ENCODE peak calls at places on chromosomes 4 and X, in six cellular contexts. E is RWPE2, Z is vagina, J is cardiac muscle cell, T is neuronal stem cell, X is esophagus muscularis mucosa. C is an unnamed sample.

GRCh38 chrX:16167181-16167580 is at the start of gene MAGEB17:
- DNase-seq in Z (no peak), T (no peak), E (no peak), X (no peak), J (no peak), C (no peak)

GRCh38 chr4:99144070-99144469 is at the start of gene ADH4:
- DNase-seq in Z (no peak), E (no peak), J (peak; percentile 55), T (peak; percentile 12), X (no peak), C (no peak)

GRCh38 chr4:25993564-25994185 is 79.7 kb downstream of the SMIM20 start:
- DNase-seq in E (no peak), Z (no peak), T (peak; percentile 75), X (no peak), J (peak; percentile 21), C (peak; percentile 32)

GRCh38 chr4:85107553-85107952 is 141.1 kb upstream of the WDFY3 start:
- DNase-seq in Z (no peak), E (no peak), J (no peak), X (no peak), T (no peak), C (no peak)

GRCh38 chrX:141220342-141221008 is 21.8 kb downstream of the SPANXC start:
- DNase-seq in X (no peak), T (no peak), E (no peak), J (peak; percentile 59), Z (no peak), C (no peak)

GRCh38 chrX:49995021-49995731 is 72.8 kb downstream of the CLCN5 start:
- DNase-seq in E (no peak), Z (no peak), J (peak; percentile 77), T (no peak), X (no peak), C (no peak)

GRCh38 chrX:104041003-104041402 is 1.2 kb downstream of the H2BW2 start:
- DNase-seq in X (no peak), T (no peak), E (no peak), Z (no peak), J (no peak), C (no peak)

GRCh38 chr4:184444953-184445309 is 29.4 kb downstream of the IRF2 start:
- DNase-seq in E (no peak), T (no peak), X (no peak), Z (no peak), J (no peak), C (no peak)

GRCh38 chr4:20698820-20699219 is 1.4 kb upstream of the PACRGL start:
- DNase-seq in X (no peak), Z (no peak), E (no peak), J (peak; percentile 29), T (no peak), C (no peak)

GRCh38 chr4:186724048-186724860 is 598 bp upstream of the FAT1 start:
- DNase-seq in E (no peak), Z (no peak), J (peak; percentile 81), T (peak; percentile 57), X (peak; percentile 92), C (no peak)

GRCh38 chrX:155216940-155217450 is 735 bp downstream of the VBP1 start:
- DNase-seq in J (no peak), X (no peak), E (no peak), T (peak; percentile 1), Z (no peak), C (peak; percentile 5)

GRCh38 chrX:19789376-19789775 is 98.0 kb downstream of the SH3KBP1 start:
- DNase-seq in T (no peak), X (no peak), Z (no peak), J (no peak), E (no peak), C (no peak)

GRCh38 chr4:72900952-72901351 is 168.6 kb downstream of the COX18 start:
- DNase-seq in J (peak; percentile 20), E (no peak), Z (no peak), T (no peak), X (no peak), C (no peak)

GRCh38 chrX:50165727-50166126 is 35.1 kb downstream of the AKAP4 start:
- DNase-seq in J (no peak), T (no peak), E (no peak), X (no peak), Z (no peak), C (no peak)

GRCh38 chr4:85909851-85910250 is 434.9 kb downstream of the ARHGAP24 start:
- DNase-seq in T (no peak), J (no peak), X (no peak), Z (no peak), E (no peak), C (no peak)

GRCh38 chr4:168631241-168632151 is 134.6 kb downstream of the PALLD start:
- DNase-seq in X (no peak), J (peak; percentile 77), Z (no peak), E (peak; percentile 63), T (peak; percentile 83), C (peak; percentile 81)
- H3K4me3 ChIP-seq in X (peak overlapping the region; percentile 58), J (peak overlapping the region; percentile 49), Z (peak overlapping the region; percentile 56), E (peak overlapping the region; percentile 44), T (peak overlapping the region; percentile 86), C (peak overlapping the region; percentile 91)

GRCh38 chr4:95156452-95156765 is 392.4 kb downstream of the UNC5C start:
- DNase-seq in T (no peak), E (no peak), X (no peak), J (no peak), Z (no peak), C (no peak)
- H3K4me1 ChIP-seq in T (peaks cover 5% of the 10 kb centered on the region), E (no peaks in the 10 kb centered on the region), X (no peaks in the 10 kb centered on the region), J (no peaks in the 10 kb centered on the region), Z (no peaks in the 10 kb centered on the region), C (peaks cover 3% of the 10 kb centered on the region)

GRCh38 chr4:1010522-1011021 is 854 bp upstream of the FGFRL1 start:
- DNase-seq in T (no peak), J (peak; percentile 94), X (no peak), E (peak; percentile 87), Z (peak; percentile 94), C (peak; percentile 40)
- H3K4me3 ChIP-seq in T (peak overlapping the region; percentile 36), J (peak overlapping the region; percentile 44), X (peak overlapping the region; percentile 72), E (peak overlapping the region; percentile 39), Z (peak overlapping the region; percentile 52), C (no peak overlapping the region)

GRCh38 chr4:1611501-1611870 is 72.6 kb downstream of the FAM53A start:
- DNase-seq in Z (no peak), J (no peak), X (no peak), T (no peak), E (peak; percentile 39), C (peak; percentile 3)
- H3K4me1 ChIP-seq in Z (no peaks in the 10 kb centered on the region), J (no peaks in the 10 kb centered on the region), X (no peaks in the 10 kb centered on the region), T (peaks cover 4% of the 10 kb centered on the region), E (peaks cover 3% of the 10 kb centered on the region), C (no peaks in the 10 kb centered on the region)

GRCh38 chrX:2828404-2829065 is at the start of gene GYG2:
- DNase-seq in E (no peak), Z (no peak), J (peak; percentile 59), X (no peak), T (peak; percentile 51), C (peak; percentile 6)

GRCh38 chrX:2831471-2832228 is 2.9 kb downstream of the GYG2 start:
- DNase-seq in T (no peak), J (no peak), Z (no peak), X (no peak), E (no peak), C (no peak)

GRCh38 chrX:2824886-2825285 is 3.8 kb upstream of the GYG2 start:
- DNase-seq in E (no peak), X (no peak), J (no peak), Z (no peak), T (no peak), C (no peak)

GRCh38 chrX:2829066-2829430 is 318 bp downstream of the GYG2 start:
- DNase-seq in T (peak; percentile 52), J (no peak), E (no peak), Z (no peak), X (no peak), C (no peak)

DNA sequence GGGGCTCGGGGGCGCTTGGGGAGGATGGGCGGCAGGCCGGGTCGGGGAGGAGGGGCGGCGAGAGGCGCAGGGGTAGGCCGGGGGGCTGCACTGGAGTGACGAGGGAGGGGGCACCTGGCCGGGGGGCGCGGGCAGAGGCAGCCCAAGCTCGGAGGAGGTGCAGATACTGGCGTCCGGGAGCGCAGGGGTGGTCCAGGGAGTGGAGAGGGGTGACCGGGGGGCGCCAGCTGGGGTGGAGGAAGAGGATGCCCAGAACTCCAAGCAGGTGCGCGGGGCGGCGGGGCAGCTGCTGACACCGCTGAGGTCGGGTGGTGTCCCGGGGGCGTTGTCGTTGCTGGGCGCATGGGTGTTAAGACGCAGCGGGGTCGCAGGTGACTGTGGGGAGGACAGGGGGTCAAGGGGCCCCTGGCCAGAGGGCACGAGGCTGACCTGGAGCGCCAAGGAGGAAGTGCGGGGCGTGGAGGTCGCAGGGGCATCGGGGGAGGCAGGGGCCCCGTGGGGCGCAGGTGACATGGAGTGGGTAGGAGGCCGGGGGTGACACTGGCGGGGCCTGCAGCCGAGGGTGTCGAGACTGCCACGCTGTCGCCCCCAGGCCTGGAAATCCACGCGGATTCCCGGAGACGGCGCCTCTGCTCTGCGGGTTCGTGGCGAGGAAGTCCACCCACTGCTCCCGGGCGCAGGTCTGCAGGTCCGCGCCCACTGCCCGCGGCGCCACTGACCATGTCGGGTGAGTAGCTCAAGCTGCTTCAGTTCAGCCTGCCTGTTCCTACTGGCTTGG is 928 bp downstream of the GYG2 start:
- DNase-seq in Z (no peak), T (no peak), J (no peak), E (no peak), X (no peak), C (no peak)
- H3K4me3 ChIP-seq in Z (peak overlapping the region; percentile 44), T (peak overlapping the region; percentile 64), J (peak overlapping the region; percentile 72), E (no peak overlapping the region), X (peak overlapping the region; percentile 49), C (no peak overlapping the region)

DNA sequence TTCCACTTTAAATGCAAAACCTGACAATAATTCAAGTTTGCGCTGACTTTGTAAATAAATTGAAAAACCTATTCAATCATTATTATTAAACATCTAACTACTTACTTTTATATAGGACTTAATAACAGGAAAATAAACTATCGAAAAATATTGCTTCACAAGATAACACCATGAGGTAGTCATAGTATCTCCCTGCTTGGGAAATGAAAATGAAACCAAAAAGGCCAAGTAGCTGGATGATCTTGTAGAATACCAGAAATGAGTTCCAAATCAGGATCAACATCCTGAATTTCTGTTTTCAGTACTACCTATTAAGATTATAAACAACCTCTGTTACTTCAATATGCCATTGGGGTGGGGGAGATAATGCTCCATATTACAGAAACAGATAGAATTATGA is 58.9 kb downstream of the CHIC2 start:
- DNase-seq in Z (no peak), E (no peak), X (no peak), J (peak; percentile 63), T (no peak), C (no peak)
- H3K4me1 ChIP-seq in Z (peaks cover 5% of the 10 kb centered on the region), E (peaks cover 11% of the 10 kb centered on the region), X (no peaks in the 10 kb centered on the region), J (no peaks in the 10 kb centered on the region), T (peaks cover 5% of the 10 kb centered on the region), C (no peaks in the 10 kb centered on the region)

DNA sequence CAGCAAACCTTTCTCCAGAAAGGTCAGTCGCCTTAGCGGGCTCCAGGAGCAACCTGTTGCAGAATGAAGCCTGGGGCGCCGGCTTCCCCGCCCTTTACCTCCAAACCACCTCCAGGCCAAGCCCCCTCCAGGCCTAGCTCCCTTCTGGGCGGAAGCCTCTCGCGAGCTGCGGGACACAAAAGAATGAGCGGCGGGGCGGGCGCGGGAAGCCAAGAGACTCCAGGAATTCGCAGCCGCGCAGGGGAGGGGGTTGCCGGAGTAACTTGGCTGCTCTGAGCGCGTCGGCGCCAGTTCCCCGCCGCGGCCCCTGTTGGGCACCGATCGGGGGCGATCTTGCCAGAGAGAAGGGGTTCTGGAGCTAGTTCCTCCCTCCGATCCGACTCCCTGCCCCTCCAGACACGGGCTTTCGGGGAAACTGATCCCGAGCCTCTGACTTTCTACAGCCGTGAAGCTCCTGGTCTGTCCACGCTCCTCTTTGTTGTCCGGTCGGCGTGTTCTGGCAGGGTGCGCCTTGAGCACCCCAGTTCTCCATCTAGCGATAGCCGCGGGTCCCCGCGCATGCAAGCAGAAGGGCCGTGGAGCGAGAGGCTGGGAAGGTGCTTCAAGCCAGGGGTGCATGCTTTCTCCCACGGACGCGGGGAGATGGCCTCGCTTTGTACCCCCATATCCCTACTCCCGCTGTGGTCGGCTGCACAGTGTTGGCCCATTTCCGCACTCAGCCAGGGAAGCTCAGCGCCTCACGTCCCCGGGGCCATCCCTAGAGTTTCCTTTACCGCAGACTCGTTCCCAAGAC is 1.2 kb downstream of the PROM1 start:
- DNase-seq in J (peak; percentile 16), E (no peak), X (peak; percentile 89), T (peak; percentile 82), Z (no peak), C (peak; percentile 13)
- H3K4me3 ChIP-seq in J (peak overlapping the region; percentile 38), E (peak overlapping the region; percentile 17), X (peak overlapping the region; percentile 54), T (peak overlapping the region; percentile 85), Z (peak overlapping the region; percentile 31), C (peak overlapping the region; percentile 32)

C was measured in BE2C.